ENCODE peak calls at places on chromosomes 4 and X, in five cellular contexts. U is A673, R is dermis blood vessel endothelial cell, I is substantia nigra, D is IMR-90. P is an unnamed sample.

GRCh38 chr4:3340703-3341088 is 47.9 kb downstream of the RGS12 start:
- DNase-seq in U (no peak), R (no peak), I (no peak), D (no peak), P (no peak)

GRCh38 chr4:4677825-4678522 is 136.1 kb upstream of the STX18 start:
- DNase-seq in U (peak), R (peak), I (no peak), D (peak), P (no peak)

GRCh38 chr4:8381814-8382581 is 58.5 kb downstream of the ACOX3 start:
- DNase-seq in U (no peak), R (no peak), I (no peak), D (no peak), P (no peak)

GRCh38 chrX:120260369-120260768 is 9.8 kb downstream of the ZBTB33 start:
- DNase-seq in U (no peak), R (no peak), I (no peak), D (no peak), P (no peak)

GRCh38 chr4:157075811-157076577 is at the start of gene GLRB:
- DNase-seq in U (peak), R (peak), I (no peak), D (peak), P (no peak)

GRCh38 chrX:39477438-39478120 is 620.2 kb downstream of the BCOR start:
- DNase-seq in U (no peak), R (peak), I (no peak), D (no peak), P (no peak)

GRCh38 chr4:185247151-185247550 is 37.8 kb downstream of the SNX25 start:
- DNase-seq in U (no peak), R (no peak), I (no peak), D (no peak), P (no peak)

GRCh38 chrX:133448512-133449076 is 33.3 kb upstream of the GPC4 start:
- DNase-seq in U (no peak), R (no peak), I (no peak), D (no peak), P (no peak)

GRCh38 chr4:110637408-110638131 is 14.7 kb upstream of the PITX2 start:
- DNase-seq in U (peak), R (no peak), I (no peak), D (no peak), P (no peak)

GRCh38 chr4:55029321-55029720 is 96.1 kb downstream of the KDR start:
- DNase-seq in U (no peak), R (no peak), I (no peak), D (no peak), P (no peak)

GRCh38 chr4:17934286-17934685 is 87.3 kb downstream of the LCORL start:
- DNase-seq in U (no peak), R (peak), I (no peak), D (peak), P (no peak)

GRCh38 chrX:15686818-15687685 is 22.4 kb upstream of the CLTRN start:
- DNase-seq in U (peak), R (peak), I (no peak), D (peak), P (no peak)

GRCh38 chr4:40140206-40140605 is 56.6 kb upstream of the RHOH start:
- DNase-seq in U (no peak), R (no peak), I (no peak), D (no peak), P (no peak)

GRCh38 chr4:155403886-155404285 is 27.1 kb upstream of the MAP9 start:
- DNase-seq in U (peak), R (no peak), I (no peak), D (peak), P (no peak)

GRCh38 chr4:105572296-105572695 is 19.9 kb downstream of the ARHGEF38 start:
- DNase-seq in U (no peak), R (no peak), I (no peak), D (no peak), P (no peak)

GRCh38 chrX:53249387-53250042 is 24.5 kb upstream of the KDM5C start:
- DNase-seq in U (no peak), R (no peak), I (no peak), D (no peak), P (no peak)

GRCh38 chr4:122798101-122798500 is 28.5 kb upstream of the FGF2 start:
- DNase-seq in U (peak), R (peak), I (no peak), D (peak), P (no peak)

GRCh38 chr4:23614284-23614892 is 275.5 kb downstream of the PPARGC1A start:
- DNase-seq in U (peak), R (no peak), I (no peak), D (peak), P (peak)

GRCh38 chr4:69489856-69490255 is 5.8 kb downstream of the UGT2B4 start:
- DNase-seq in U (no peak), R (no peak), I (no peak), D (no peak), P (no peak)

GRCh38 chr4:76515975-76516853 is 81.2 kb downstream of the SHROOM3 start:
- DNase-seq in U (peak), R (no peak), I (no peak), D (no peak), P (no peak)

GRCh38 chr4:185774815-185775684 is 36.9 kb downstream of the SORBS2 start:
- DNase-seq in U (no peak), R (peak), I (no peak), D (peak), P (no peak)

GRCh38 chr4:88743696-88744095 is 46.1 kb upstream of the NAP1L5 start:
- DNase-seq in U (no peak), R (no peak), I (no peak), D (peak), P (no peak)

GRCh38 chr4:16860506-16860905 is 37.9 kb downstream of the LDB2 start:
- DNase-seq in U (peak), R (peak), I (no peak), D (peak), P (no peak)

P was measured in GF-D8.